ENCODE peak calls at places on chromosomes 4 and X, in six cellular contexts. F is renal cortical epithelial cell, P is ascending aorta, N is ACHN, S is nucleus accumbens, L is substantia nigra. B is an unnamed sample.

GRCh38 chr4:155777971-155778710 is 19.3 kb downstream of the GUCY1B1 start:
- DNase-seq in P (no peak), N (no peak), F (no peak), S (no peak), L (no peak), B (no peak)

GRCh38 chr4:142100941-142101340 is 464.6 kb downstream of the IL15 start:
- DNase-seq in L (no peak), P (no peak), S (no peak), N (no peak), F (no peak), B (no peak)

GRCh38 chrX:22109442-22109841 is 77.3 kb downstream of the PHEX start:
- DNase-seq in P (no peak), L (no peak), N (peak), S (no peak), F (peak), B (no peak)

GRCh38 chr4:83110222-83110945 is 4.1 kb downstream of the PLAC8 start:
- DNase-seq in S (peak), F (peak), N (peak), P (peak), L (peak), B (no peak)

GRCh38 chr4:6834867-6835266 is 52.3 kb downstream of the KIAA0232 start:
- DNase-seq in N (no peak), S (no peak), F (peak), L (no peak), P (no peak), B (peak)

GRCh38 chrX:100409316-100410082 is 574 bp downstream of the PCDH19 start:
- DNase-seq in P (no peak), S (no peak), L (no peak), N (no peak), F (no peak), B (no peak)

GRCh38 chr4:74772106-74772505 is 22.2 kb downstream of the BTC start:
- DNase-seq in N (no peak), P (no peak), L (no peak), F (no peak), S (no peak), B (no peak)

GRCh38 chr4:183987529-183987946 is 82.4 kb downstream of the STOX2 start:
- DNase-seq in L (peak), S (peak), F (peak), P (peak), N (peak), B (peak)

GRCh38 chr4:16890651-16891050 is 7.8 kb downstream of the LDB2 start:
- DNase-seq in N (no peak), S (no peak), F (no peak), P (no peak), L (no peak), B (no peak)

GRCh38 chrX:39869846-39870601 is 227.7 kb downstream of the BCOR start:
- DNase-seq in P (no peak), S (no peak), N (peak), F (peak), L (no peak), B (no peak)

GRCh38 chr4:138448169-138448568 is 206.0 kb upstream of the SLC7A11 start:
- DNase-seq in N (no peak), F (no peak), P (no peak), L (no peak), S (no peak), B (no peak)

GRCh38 chr4:86043755-86044592 is 315.9 kb downstream of the MAPK10 start:
- DNase-seq in F (peak), S (no peak), N (peak), P (no peak), L (peak), B (no peak)

GRCh38 chrX:31397119-31397518 is 325.3 kb upstream of the FTHL17 start:
- DNase-seq in N (peak), L (no peak), S (no peak), F (no peak), P (no peak), B (no peak)

GRCh38 chrX:154140206-154140605 is 3.8 kb upstream of the OPN1LW start:
- DNase-seq in P (no peak), S (no peak), F (no peak), L (no peak), N (no peak), B (no peak)

GRCh38 chr4:42501624-42502401 is 104.5 kb downstream of the SHISA3 start:
- DNase-seq in S (no peak), F (peak), L (no peak), P (no peak), N (no peak), B (no peak)

GRCh38 chr4:58776627-58777026 is 1666.4 kb upstream of the IGFBP7 start:
- DNase-seq in N (peak), L (no peak), F (no peak), P (no peak), S (no peak), B (no peak)

GRCh38 chrX:36963069-36963808 is 44.9 kb upstream of the FAM47C start:
- DNase-seq in L (no peak), S (no peak), F (no peak), P (no peak), N (no peak), B (no peak)

GRCh38 chrX:78945186-78945912 is at the start of gene P2RY10:
- DNase-seq in L (no peak), F (no peak), S (no peak), N (no peak), P (no peak), B (no peak)

GRCh38 chr4:52051213-52051614 is at the start of gene SPATA18:
- DNase-seq in N (peak), L (peak), F (no peak), S (no peak), P (no peak), B (no peak)

GRCh38 chr4:166143227-166143626 is 270.2 kb downstream of the TLL1 start:
- DNase-seq in F (no peak), S (no peak), L (no peak), N (no peak), P (no peak), B (no peak)

GRCh38 chr4:140735317-140735716 is 20.9 kb downstream of the TBC1D9 start:
- DNase-seq in P (no peak), S (no peak), F (no peak), N (no peak), L (no peak), B (no peak)

GRCh38 chr4:109078724-109079123 is 223.7 kb downstream of the COL25A1 start:
- DNase-seq in P (no peak), N (no peak), S (no peak), F (peak), L (no peak), B (no peak)

GRCh38 chrX:120562569-120562926 is 1.8 kb upstream of the CUL4B start:
- DNase-seq in N (no peak), L (no peak), F (no peak), P (no peak), S (no peak), B (no peak)

GRCh38 chr4:128721896-128722295 is 87.6 kb upstream of the JADE1 start:
- DNase-seq in L (no peak), F (no peak), N (no peak), S (no peak), P (no peak), B (no peak)

GRCh38 chr4:122661176-122661575 is 40.3 kb upstream of the IL21 start:
- DNase-seq in P (no peak), S (no peak), F (peak), N (no peak), L (no peak), B (no peak)

GRCh38 chr4:184448828-184449227 is 25.5 kb downstream of the IRF2 start:
- DNase-seq in N (peak), L (peak), S (peak), F (peak), P (no peak), B (no peak)

B was measured in epithelial cell of prostate.